ENCODE peak calls at places on chromosomes 5 and 9, in six cellular contexts. X is body of pancreas, H is tibial artery, O is thyroid gland, M is ascending aorta, L is tibial nerve. F is an unnamed sample.

GRCh38 chr9:77769246-77769645 is 121.1 kb upstream of the GNA14 start:
- DNase-seq in O (no peak), L (no peak), X (no peak), M (no peak), H (no peak), F (no peak)

GRCh38 chr9:112059145-112059979 is 115.7 kb downstream of the SUSD1 start:
- DNase-seq in O (no peak), H (no peak), X (peak; percentile 10), L (no peak), M (no peak), F (peak; percentile 54)

GRCh38 chr9:90815183-90815943 is 13.7 kb downstream of the SYK start:
- DNase-seq in M (no peak), L (no peak), X (no peak), H (no peak), O (peak; percentile 61), F (no peak)

GRCh38 chr9:123828449-123828848 is 101.5 kb downstream of the DENND1A start:
- DNase-seq in X (no peak), M (no peak), H (no peak), L (no peak), O (no peak), F (no peak)

GRCh38 chr5:132661231-132662003 is 3.4 kb downstream of the IL13 start:
- DNase-seq in L (no peak), X (no peak), H (no peak), O (no peak), M (peak; percentile 48), F (no peak)

GRCh38 chr9:92749934-92750315 is 14.7 kb downstream of the BICD2 start:
- DNase-seq in H (no peak), O (no peak), M (no peak), L (no peak), X (no peak), F (no peak)

GRCh38 chr9:79769476-79770275 is 197.9 kb downstream of the TLE4 start:
- DNase-seq in H (no peak), O (no peak), M (no peak), L (no peak), X (no peak), F (no peak)

GRCh38 chr5:141493500-141494422 is 4.9 kb downstream of the PCDHGC5 start:
- DNase-seq in M (peak; percentile 60), X (no peak), O (no peak), H (no peak), L (no peak), F (no peak)

GRCh38 chr9:70506159-70506558 is 91.7 kb upstream of the KLF9 start:
- DNase-seq in H (no peak), X (no peak), M (no peak), L (no peak), O (no peak), F (no peak)

GRCh38 chr5:56951131-56951945 is 585 bp downstream of the MIER3 start:
- DNase-seq in H (peak; percentile 68), X (peak; percentile 35), M (peak; percentile 64), L (no peak), O (peak; percentile 44), F (peak; percentile 30)

GRCh38 chr5:112737088-112737471 is 605 bp upstream of the APC start:
- DNase-seq in X (no peak), H (no peak), O (no peak), M (no peak), L (no peak), F (no peak)

GRCh38 chr9:76677481-76678055 is 86.7 kb upstream of the PCA3 start:
- DNase-seq in O (no peak), H (no peak), X (peak; percentile 58), L (no peak), M (peak; percentile 76), F (no peak)

GRCh38 chr5:121018004-121018403 is 553.9 kb downstream of the PRR16 start:
- DNase-seq in O (no peak), H (no peak), X (no peak), M (no peak), L (no peak), F (no peak)

GRCh38 chr5:141881886-141882285 is 3.7 kb upstream of the PCDH1 start:
- DNase-seq in O (no peak), M (peak; percentile 43), X (no peak), L (no peak), H (peak; percentile 41), F (no peak)

GRCh38 chr5:176740702-176741565 is 69.4 kb upstream of the UNC5A start:
- DNase-seq in M (peak; percentile 50), O (no peak), X (no peak), H (peak; percentile 37), L (no peak), F (peak; percentile 13)

GRCh38 chr5:5103249-5103648 is 36.9 kb upstream of the ADAMTS16 start:
- DNase-seq in M (no peak), L (no peak), O (no peak), H (no peak), X (no peak), F (no peak)

GRCh38 chr5:6279607-6280006 is 98.7 kb downstream of the MED10 start:
- DNase-seq in O (no peak), M (no peak), H (no peak), X (no peak), L (no peak), F (no peak)

GRCh38 chr9:89449261-89449671 is 48.6 kb downstream of the SEMA4D start:
- DNase-seq in L (no peak), X (no peak), M (no peak), H (no peak), O (peak; percentile 60), F (no peak)

GRCh38 chr5:177423671-177424070 is 2.8 kb upstream of the GRK6 start:
- DNase-seq in O (no peak), X (no peak), M (no peak), H (no peak), L (no peak), F (no peak)

GRCh38 chr5:115838885-115839518 is 2.4 kb downstream of the ATG12 start:
- DNase-seq in M (no peak), O (peak; percentile 3), H (no peak), X (no peak), L (no peak), F (no peak)

GRCh38 chr5:61455179-61456006 is 123.3 kb downstream of the ZSWIM6 start:
- DNase-seq in O (no peak), H (no peak), X (no peak), L (no peak), M (no peak), F (no peak)

GRCh38 chr5:35687961-35688360 is 70.3 kb downstream of the SPEF2 start:
- DNase-seq in L (no peak), X (no peak), O (no peak), H (no peak), M (no peak), F (no peak)

GRCh38 chr5:6721442-6721841 is 8.2 kb downstream of the TENT4A start:
- DNase-seq in M (peak; percentile 57), L (no peak), O (no peak), H (peak; percentile 61), X (no peak), F (no peak)

GRCh38 chr9:135440620-135441019 is 39.0 kb upstream of the PPP1R26 start:
- DNase-seq in M (no peak), H (no peak), O (peak; percentile 43), X (peak; percentile 39), L (no peak), F (no peak)
- H3K27ac ChIP-seq in M (no peak overlapping the region), H (no peak overlapping the region), O (peak overlapping the region; percentile 75), X (no peak overlapping the region), L (no peak overlapping the region), F (no peak overlapping the region)

GRCh38 chr9:126705311-126705766 is 91.6 kb downstream of the LMX1B start:
- DNase-seq in H (peak; percentile 81), O (peak; percentile 82), L (peak; percentile 59), M (peak; percentile 84), X (peak; percentile 82), F (peak; percentile 81)
- H3K4me3 ChIP-seq in H (no peak overlapping the region), O (no peak overlapping the region), L (no peak overlapping the region), M (no peak overlapping the region), X (no peak overlapping the region), F (no peak overlapping the region)

DNA sequence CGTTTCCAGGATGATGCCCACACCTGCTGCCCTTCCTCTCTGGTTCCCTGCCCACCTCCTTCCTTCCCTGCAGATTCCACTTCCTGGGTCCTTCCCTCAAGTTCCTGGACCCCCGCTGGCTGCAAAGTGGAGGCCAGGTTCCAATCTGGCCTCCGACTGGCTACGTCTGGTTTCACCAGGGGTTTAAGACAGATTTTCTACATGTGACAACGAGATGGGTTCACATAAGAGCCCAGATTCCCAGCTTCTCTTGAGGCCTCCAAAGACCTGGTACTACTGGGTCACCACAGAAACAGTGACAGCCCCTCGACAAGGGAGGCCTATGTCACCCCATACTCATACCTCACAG is 2.1 kb downstream of the MGAT4B start:
- DNase-seq in X (no peak), M (no peak), H (no peak), L (no peak), O (no peak), F (no peak)
- H3K4me1 ChIP-seq in X (peaks cover 52% of the 10 kb centered on the region), M (peaks cover 21% of the 10 kb centered on the region), H (peaks cover 52% of the 10 kb centered on the region), L (peaks cover 54% of the 10 kb centered on the region), O (peaks cover 13% of the 10 kb centered on the region), F (peaks cover 39% of the 10 kb centered on the region)

GRCh38 chr9:128999581-129000206 is 28.4 kb downstream of the SH3GLB2 start:
- DNase-seq in X (no peak), O (no peak), L (no peak), H (peak; percentile 63), M (no peak), F (no peak)
- H3K27ac ChIP-seq in X (no peak overlapping the region), O (no peak overlapping the region), L (no peak overlapping the region), H (no peak overlapping the region), M (no peak overlapping the region), F (no peak overlapping the region)

DNA sequence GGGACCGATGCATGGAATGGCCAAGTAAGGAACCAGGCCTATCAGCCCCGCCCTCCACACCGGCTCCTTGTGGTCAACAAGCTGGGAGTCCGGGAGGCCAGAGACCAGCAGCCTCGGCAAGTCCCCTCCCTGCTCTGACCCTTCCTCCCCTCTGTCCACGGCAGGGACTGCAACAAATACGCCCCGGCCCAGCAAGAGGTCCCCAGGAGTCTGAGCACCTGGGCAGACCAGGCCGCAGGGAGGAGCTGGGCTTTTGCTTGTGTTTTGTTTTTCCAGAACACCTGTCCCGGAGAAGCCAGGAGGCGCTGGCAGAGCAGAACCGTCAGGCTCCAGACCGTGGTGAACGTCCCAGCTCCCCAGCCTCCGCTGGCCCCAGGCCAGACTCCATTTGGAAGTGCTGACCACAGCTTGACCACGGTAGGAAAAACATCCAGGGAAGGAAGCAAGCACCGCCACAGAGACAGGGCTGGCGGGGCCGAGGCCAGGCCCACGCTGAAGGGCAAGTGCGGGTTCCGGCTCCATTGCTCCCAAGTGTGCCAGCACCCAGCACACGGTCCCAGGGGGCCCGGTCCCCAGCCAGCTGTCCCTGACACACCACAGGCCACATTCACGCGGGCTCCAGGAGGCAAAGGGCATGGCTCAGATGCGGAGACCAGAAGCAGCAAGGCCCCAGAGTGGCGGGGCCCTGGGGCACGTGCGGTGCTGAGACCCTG is 56.6 kb downstream of the VAV2 start:
- DNase-seq in M (no peak), L (peak; percentile 66), O (peak; percentile 98), H (no peak), X (peak; percentile 90), F (peak; percentile 63)
- H3K4me3 ChIP-seq in M (no peak overlapping the region), L (no peak overlapping the region), O (no peak overlapping the region), H (no peak overlapping the region), X (no peak overlapping the region), F (no peak overlapping the region)

GRCh38 chr5:142904421-142904820 is 134.2 kb downstream of the ARHGAP26 start:
- DNase-seq in L (no peak), O (no peak), H (no peak), X (no peak), M (no peak), F (no peak)
- H3K4me1 ChIP-seq in L (peaks cover 15% of the 10 kb centered on the region), O (no peaks in the 10 kb centered on the region), H (no peaks in the 10 kb centered on the region), X (no peaks in the 10 kb centered on the region), M (no peaks in the 10 kb centered on the region), F (no peaks in the 10 kb centered on the region)